ENCODE peak calls at places on chromosomes 3 and 15, in eight cellular contexts. S is stomach; F is sigmoid colon; I is AG10803; Q is cardiac septum; O is stimulated activated CD4-positive, alpha-beta T cell treated with anti-CD3 and anti-CD28 coated beads, Interleukin-1b, Interleukin-23, amount 100 ng/mL, for 24 hours; U is HTR-8/SVneo; A is GM06990. T is an unnamed sample.
A peak's percentile ranks its signal among the peaks of the same experiment; 100 is the strongest.

GRCh38 chr3:24447836-24448235 is 46.8 kb downstream of the THRB start:
- DNase-seq in S (no peak), F (no peak), I (no peak), Q (no peak), O (no peak), U (no peak), A (no peak), T (no peak)

GRCh38 chr3:194577985-194578905 is 55.0 kb downstream of the TMEM44 start:
- DNase-seq in S (no peak), F (no peak), I (peak; percentile 81), Q (peak; percentile 83), O (no peak), U (peak; percentile 86), A (no peak), T (no peak)

GRCh38 chr3:175890056-175890455 is 1030.9 kb downstream of the NAALADL2 start:
- DNase-seq in S (no peak), F (no peak), I (no peak), Q (no peak), O (no peak), U (no peak), A (no peak), T (no peak)

GRCh38 chr15:71791975-71792374 is 18.4 kb upstream of the NR2E3 start:
- DNase-seq in S (no peak), F (peak; percentile 36), I (no peak), Q (no peak), O (no peak), U (no peak), A (no peak), T (no peak)

GRCh38 chr15:84666373-84666772 is 8.4 kb upstream of the NMB start:
- DNase-seq in S (no peak), F (no peak), I (no peak), Q (no peak), O (no peak), U (no peak), A (no peak), T (no peak)

GRCh38 chr3:184031187-184031792 is at the start of gene HTR3D:
- DNase-seq in S (no peak), F (no peak), I (no peak), Q (no peak), O (no peak), U (no peak), A (no peak), T (no peak)

GRCh38 chr15:61137139-61137792 is 91.8 kb downstream of the RORA start:
- DNase-seq in S (no peak), F (no peak), I (no peak), Q (no peak), O (no peak), U (no peak), A (no peak), T (no peak)

GRCh38 chr3:122727766-122728165 is 47.1 kb downstream of the PARP14 start:
- DNase-seq in S (no peak), F (no peak), I (peak; percentile 45), Q (no peak), O (no peak), U (no peak), A (no peak), T (no peak)

GRCh38 chr3:9091811-9092210 is 128.5 kb upstream of the RAD18 start:
- DNase-seq in S (no peak), F (no peak), I (no peak), Q (no peak), O (no peak), U (no peak), A (no peak), T (peak; percentile 25)

GRCh38 chr15:59203026-59203425 is 3.6 kb upstream of the LDHAL6B start:
- DNase-seq in S (no peak), F (no peak), I (no peak), Q (no peak), O (no peak), U (no peak), A (no peak), T (no peak)

GRCh38 chr15:33008284-33009011 is 186.1 kb downstream of the FMN1 start:
- DNase-seq in S (no peak), F (peak; percentile 77), I (peak; percentile 92), Q (no peak), O (no peak), U (no peak), A (no peak), T (peak; percentile 36)

GRCh38 chr3:129553771-129554170 is 10.8 kb downstream of the H1-8 start:
- DNase-seq in S (no peak), F (no peak), I (no peak), Q (no peak), O (no peak), U (no peak), A (no peak), T (no peak)

GRCh38 chr3:156535162-156535627 is 19.7 kb downstream of the SSR3 start:
- DNase-seq in S (peak; percentile 29), F (peak; percentile 94), I (peak; percentile 98), Q (no peak), O (no peak), U (peak; percentile 81), A (no peak), T (no peak)

GRCh38 chr3:101976473-101976872 is 127.2 kb downstream of the NFKBIZ start:
- DNase-seq in S (no peak), F (no peak), I (no peak), Q (no peak), O (no peak), U (peak; percentile 19), A (no peak), T (no peak)

GRCh38 chr3:120561251-120562045 is 34.7 kb upstream of the NDUFB4 start:
- DNase-seq in S (peak; percentile 79), F (peak; percentile 84), I (peak; percentile 68), Q (peak; percentile 86), O (peak; percentile 44), U (peak; percentile 67), A (no peak), T (peak; percentile 51)

GRCh38 chr3:71150293-71150954 is 433.1 kb downstream of the FOXP1 start:
- DNase-seq in S (no peak), F (no peak), I (no peak), Q (no peak), O (no peak), U (no peak), A (no peak), T (no peak)

GRCh38 chr3:45992820-45993219 is 2.8 kb downstream of the FYCO1 start:
- DNase-seq in S (no peak), F (no peak), I (peak; percentile 100), Q (no peak), O (no peak), U (no peak), A (no peak), T (no peak)

GRCh38 chr3:191499307-191500125 is 38.6 kb downstream of the PYDC2 start:
- DNase-seq in S (peak; percentile 36), F (peak; percentile 59), I (peak; percentile 5), Q (no peak), O (no peak), U (peak; percentile 48), A (peak; percentile 3), T (no peak)

GRCh38 chr3:185423178-185423577 is 60.2 kb downstream of the MAP3K13 start:
- DNase-seq in S (peak; percentile 30), F (no peak), I (peak; percentile 26), Q (no peak), O (no peak), U (no peak), A (no peak), T (no peak)

GRCh38 chr3:146390967-146391366 is 78.4 kb downstream of the PLSCR2 start:
- DNase-seq in S (no peak), F (no peak), I (peak; percentile 53), Q (no peak), O (no peak), U (no peak), A (no peak), T (no peak)

GRCh38 chr15:49215768-49216739 is 46.0 kb downstream of the GALK2 start:
- DNase-seq in S (peak; percentile 43), F (no peak), I (no peak), Q (no peak), O (no peak), U (no peak), A (peak; percentile 40), T (no peak)

GRCh38 chr3:40307176-40307575 is 2.3 kb upstream of the EIF1B start:
- DNase-seq in S (no peak), F (no peak), I (no peak), Q (no peak), O (no peak), U (no peak), A (no peak), T (no peak)

GRCh38 chr15:39918688-39919385 is 1.2 kb downstream of the GPR176 start:
- DNase-seq in S (no peak), F (no peak), I (peak; percentile 94), Q (no peak), O (no peak), U (no peak), A (no peak), T (no peak)

GRCh38 chr3:151890721-151891141 is 17.3 kb downstream of the SUCNR1 start:
- DNase-seq in S (no peak), F (no peak), I (peak; percentile 28), Q (no peak), O (no peak), U (no peak), A (peak; percentile 7), T (no peak)

GRCh38 chr3:48236531-48236930 is 4.4 kb upstream of the ZNF589 start:
- DNase-seq in S (no peak), F (peak; percentile 47), I (no peak), Q (no peak), O (no peak), U (no peak), A (no peak), T (peak; percentile 40)

GRCh38 chr3:104178695-104179094 is 1188.0 kb upstream of the ALCAM start:
- DNase-seq in S (no peak), F (no peak), I (peak; percentile 32), Q (no peak), O (no peak), U (no peak), A (no peak), T (no peak)

GRCh38 chr3:106635271-106635670 is 742.0 kb upstream of the CCDC54 start:
- DNase-seq in S (no peak), F (no peak), I (peak; percentile 97), Q (no peak), O (no peak), U (peak; percentile 14), A (no peak), T (no peak)

GRCh38 chr3:14497321-14497720 is 42.8 kb downstream of the GRIP2 start:
- DNase-seq in S (no peak), F (no peak), I (no peak), Q (no peak), O (no peak), U (no peak), A (no peak), T (no peak)

GRCh38 chr3:154904328-154904727 is 175.8 kb upstream of the MME start:
- DNase-seq in S (no peak), F (no peak), I (peak; percentile 37), Q (no peak), O (no peak), U (peak; percentile 41), A (no peak), T (no peak)

GRCh38 chr3:157956850-157957249 is 149.4 kb downstream of the SHOX2 start:
- DNase-seq in S (no peak), F (no peak), I (no peak), Q (no peak), O (no peak), U (no peak), A (no peak), T (no peak)

GRCh38 chr3:109806929-109807328 is 469.6 kb upstream of the DPPA4 start:
- DNase-seq in S (no peak), F (no peak), I (no peak), Q (no peak), O (peak; percentile 13), U (peak; percentile 38), A (peak; percentile 24), T (no peak)

GRCh38 chr3:11459147-11459837 is 184.4 kb downstream of the VGLL4 start:
- DNase-seq in S (no peak), F (no peak), I (peak; percentile 37), Q (no peak), O (no peak), U (no peak), A (no peak), T (no peak)

GRCh38 chr3:172201990-172202318 is 162.6 kb downstream of the FNDC3B start:
- DNase-seq in S (no peak), F (no peak), I (peak; percentile 83), Q (no peak), O (no peak), U (no peak), A (no peak), T (no peak)

GRCh38 chr3:188578579-188579363 is 424.8 kb downstream of the LPP start:
- DNase-seq in S (no peak), F (peak; percentile 90), I (peak; percentile 93), Q (peak; percentile 81), O (no peak), U (no peak), A (no peak), T (peak; percentile 62)